ENCODE peak calls at places on chromosomes 6 and 20, in four cellular contexts. R is fibroblast of lung, L is H9, S is hepatocyte. Z is an unnamed sample.
A peak's percentile ranks its signal among the peaks of the same experiment; 100 is the strongest.

GRCh38 chr6:55617272-55617671 is 38.3 kb upstream of the HMGCLL1 start:
- DNase-seq in L (peak; percentile 42), S (peak; percentile 57), R (peak; percentile 65), Z (peak; percentile 72)

GRCh38 chr6:116206231-116206903 is 47.5 kb downstream of the TSPYL4 start:
- DNase-seq in L (no peak), S (no peak), R (no peak), Z (no peak)

GRCh38 chr20:62587757-62588402 is 54.4 kb upstream of the SLCO4A1 start:
- DNase-seq in S (peak; percentile 50), R (no peak), L (no peak), Z (peak; percentile 76)

GRCh38 chr20:19210426-19211155 is 1.9 kb upstream of the SLC24A3 start:
- DNase-seq in R (no peak), L (no peak), S (no peak), Z (no peak)

GRCh38 chr20:42113236-42113635 is 495.1 kb upstream of the CHD6 start:
- DNase-seq in R (no peak), S (no peak), L (no peak), Z (no peak)

GRCh38 chr6:44653761-44654218 is 266.3 kb downstream of the CDC5L start:
- DNase-seq in S (peak; percentile 29), L (no peak), R (peak; percentile 63), Z (no peak)

GRCh38 chr6:12348530-12349511 is 58.7 kb downstream of the EDN1 start:
- DNase-seq in S (peak; percentile 79), L (no peak), R (peak; percentile 33), Z (no peak)

GRCh38 chr6:44512868-44513641 is 125.5 kb downstream of the CDC5L start:
- DNase-seq in R (peak; percentile 41), S (no peak), L (peak; percentile 24), Z (no peak)

GRCh38 chr20:5215592-5216304 is 88.9 kb downstream of the CDS2 start:
- DNase-seq in R (peak; percentile 9), L (no peak), S (no peak), Z (no peak)

GRCh38 chr20:5216663-5217062 is 89.9 kb downstream of the CDS2 start:
- DNase-seq in R (no peak), S (no peak), L (no peak), Z (peak; percentile 17)

GRCh38 chr20:5221078-5221430 is 94.2 kb downstream of the CDS2 start:
- DNase-seq in S (no peak), L (no peak), R (no peak), Z (no peak)

GRCh38 chr20:5222919-5223634 is 93.7 kb downstream of the PROKR2 start:
- DNase-seq in L (peak; percentile 57), R (peak; percentile 66), S (peak; percentile 79), Z (peak; percentile 88)

GRCh38 chr20:5220334-5221077 is 93.7 kb downstream of the CDS2 start:
- DNase-seq in S (no peak), R (no peak), L (no peak), Z (no peak)
- H2AFZ ChIP-seq in S (no peak overlapping the region), R (no peak overlapping the region), L (no peak overlapping the region), Z (no peak overlapping the region)

GRCh38 chr6:159761873-159762680 is at the start of gene ACAT2:
- DNase-seq in R (peak; percentile 94), L (peak; percentile 98), S (peak; percentile 96), Z (peak; percentile 97)
- H2AFZ ChIP-seq in R (peak within 1 kb of the TSS; percentile 86), L (no peak within 1 kb of the TSS), S (peak within 1 kb of the TSS; percentile 92), Z (peak within 1 kb of the TSS; percentile 80)

DNA sequence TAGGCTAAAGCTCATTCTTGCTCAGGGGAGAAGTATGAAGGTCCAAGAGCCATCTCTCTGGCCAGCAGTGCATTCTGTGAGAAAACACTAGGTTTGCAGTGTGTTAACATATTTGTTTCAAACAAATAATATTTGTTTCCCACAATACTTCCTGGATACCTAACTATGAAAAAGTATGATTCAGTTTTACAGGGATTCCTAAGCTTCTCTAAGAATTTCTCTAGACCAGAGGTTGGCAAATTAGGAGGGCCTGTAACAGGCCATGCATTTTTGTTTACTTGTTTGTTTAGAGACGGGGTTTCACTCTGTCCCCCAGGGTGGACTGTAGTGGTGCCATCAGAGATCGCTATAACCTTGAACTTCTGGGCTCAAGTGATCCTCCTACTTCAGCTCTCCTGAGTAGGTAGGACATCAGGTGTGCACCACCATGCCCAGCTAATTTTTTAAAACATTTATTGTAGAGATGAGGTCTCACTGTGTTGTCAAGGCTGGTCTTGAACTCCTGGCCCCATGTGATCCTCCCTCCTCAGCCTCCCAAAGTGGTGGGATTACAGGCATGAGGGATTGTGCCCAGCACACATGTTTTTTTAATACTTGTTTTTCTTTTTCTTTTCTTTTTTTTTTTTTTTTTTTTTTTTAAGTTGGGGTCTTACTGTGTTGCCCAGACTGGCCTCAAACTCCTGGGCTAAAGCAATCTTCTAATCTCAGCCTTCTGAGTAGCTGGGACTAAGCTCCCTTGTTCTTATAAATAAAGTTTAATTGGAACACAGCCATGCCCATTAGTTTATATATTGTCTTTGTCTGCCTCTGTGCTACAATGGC is 71.7 kb downstream of the ADGRG6 start:
- DNase-seq in R (no peak), L (no peak), S (no peak), Z (no peak)
- H2AFZ ChIP-seq in R (no peak overlapping the region), L (no peak overlapping the region), S (no peak overlapping the region), Z (no peak overlapping the region)

GRCh38 chr6:14120556-14120955 is 3.0 kb downstream of the CD83 start:
- DNase-seq in S (no peak), R (no peak), L (no peak), Z (no peak)

GRCh38 chr6:14126250-14126649 is 8.7 kb downstream of the CD83 start:
- DNase-seq in L (no peak), R (no peak), S (no peak), Z (no peak)

GRCh38 chr6:14121936-14122344 is 4.4 kb downstream of the CD83 start:
- DNase-seq in S (no peak), L (no peak), R (no peak), Z (no peak)

GRCh38 chr6:14125346-14125745 is 7.8 kb downstream of the CD83 start:
- DNase-seq in L (no peak), S (no peak), R (no peak), Z (no peak)

DNA sequence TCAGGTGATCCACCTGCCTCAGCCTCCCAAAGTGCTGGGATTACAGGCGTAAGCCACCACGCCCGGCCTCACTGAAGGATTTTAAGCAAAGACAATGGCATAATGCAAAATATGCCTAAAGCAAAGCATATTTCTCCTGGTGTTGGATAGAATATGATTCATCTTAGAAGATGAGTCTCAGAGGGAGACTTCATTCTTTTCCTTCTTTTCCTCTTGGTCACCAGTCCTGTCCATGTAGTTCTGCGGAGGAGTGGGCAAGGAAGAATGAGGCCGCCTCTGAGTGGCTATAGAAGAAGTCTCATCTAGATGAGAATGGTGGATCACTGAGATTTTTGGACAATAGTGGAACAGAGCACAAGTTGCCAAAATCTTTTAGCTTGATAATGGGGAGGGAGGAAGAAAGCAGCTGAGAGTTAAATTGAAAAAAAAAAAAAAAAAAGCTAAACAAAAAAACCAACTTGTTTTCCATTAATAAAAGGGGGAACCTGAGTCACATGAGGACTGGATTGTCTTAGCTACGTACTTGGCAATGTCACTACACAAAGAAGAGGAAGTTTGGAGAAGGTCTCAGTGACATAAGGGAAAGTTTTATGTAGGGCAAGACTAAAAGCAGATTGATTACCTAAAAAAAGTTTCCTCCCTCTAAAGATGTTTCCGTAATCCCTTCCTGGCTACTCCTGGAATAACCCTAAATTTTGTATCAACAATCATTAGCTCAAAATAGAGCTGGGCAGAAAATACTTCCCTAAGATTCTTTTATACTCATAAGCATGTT is 5.9 kb downstream of the CD83 start:
- DNase-seq in R (no peak), S (no peak), L (no peak), Z (no peak)
- H2AFZ ChIP-seq in R (no peak overlapping the region), S (no peak overlapping the region), L (no peak overlapping the region), Z (no peak overlapping the region)

GRCh38 chr6:33061987-33062386 is 11.5 kb downstream of the HLA-DPA1 start:
- DNase-seq in S (no peak), L (no peak), R (peak; percentile 41), Z (no peak)

GRCh38 chr6:33052627-33053026 is 20.8 kb downstream of the HLA-DPA1 start:
- DNase-seq in L (no peak), R (no peak), S (no peak), Z (no peak)

GRCh38 chr6:33053230-33053629 is 20.2 kb downstream of the HLA-DPA1 start:
- DNase-seq in R (no peak), L (no peak), S (peak; percentile 11), Z (peak; percentile 25)

DNA sequence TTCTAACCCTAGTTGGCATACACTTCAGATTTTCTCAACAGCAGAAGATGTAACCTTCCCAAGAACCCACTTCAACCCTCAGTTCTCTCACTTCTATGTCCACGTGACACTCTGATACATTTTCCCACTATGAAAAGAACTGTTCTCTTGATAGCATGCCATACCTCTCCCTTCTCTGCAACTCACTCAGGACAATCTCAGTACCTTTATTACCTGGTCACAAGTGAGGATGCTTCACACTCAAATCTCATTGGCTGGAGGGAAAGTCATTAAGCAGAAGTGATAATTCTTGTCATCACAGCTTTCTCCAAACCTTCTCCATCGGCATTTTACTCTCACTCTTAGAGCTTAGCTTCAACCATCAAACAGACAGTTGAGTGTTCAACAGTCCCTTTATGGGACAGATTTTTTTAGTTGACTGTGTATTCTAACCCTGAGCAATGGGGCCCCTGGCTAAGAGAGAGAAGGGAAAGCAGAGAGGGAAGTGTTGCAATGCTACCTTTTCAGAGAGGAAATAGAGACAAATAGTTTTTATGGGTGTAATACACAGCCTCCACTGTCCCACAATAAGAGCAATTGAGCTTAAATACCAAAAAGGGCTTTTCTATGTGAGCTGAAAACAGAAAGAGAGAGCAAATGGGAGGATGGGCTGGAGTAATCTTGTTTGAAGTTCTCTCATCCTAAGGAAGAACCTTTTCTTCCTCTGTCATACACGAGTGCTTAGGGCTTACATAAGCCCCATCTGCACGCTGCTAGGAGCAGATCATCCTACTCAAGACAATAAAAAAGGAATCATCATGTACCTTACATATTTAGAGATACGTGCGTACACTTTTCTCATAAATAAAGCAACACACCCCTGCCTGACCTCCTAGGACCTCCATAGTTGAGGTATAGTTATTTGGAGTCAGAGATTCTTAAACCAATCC is 16.0 kb downstream of the HLA-DPA1 start:
- DNase-seq in S (no peak), L (no peak), R (no peak), Z (no peak)
- H2AFZ ChIP-seq in S (no peak overlapping the region), L (no peak overlapping the region), R (no peak overlapping the region), Z (no peak overlapping the region)

GRCh38 chr6:109515781-109516409 is 32.9 kb upstream of the ZBTB24 start:
- DNase-seq in S (no peak), R (peak; percentile 6), L (no peak), Z (no peak)
- H2AFZ ChIP-seq in S (no peak overlapping the region), R (no peak overlapping the region), L (no peak overlapping the region), Z (no peak overlapping the region)

GRCh38 chr6:148407372-148407771 is 64.7 kb downstream of the SASH1 start:
- DNase-seq in R (peak; percentile 98), S (no peak), L (no peak), Z (no peak)
- H2AFZ ChIP-seq in R (no peak overlapping the region), S (no peak overlapping the region), L (no peak overlapping the region), Z (no peak overlapping the region)

Z was measured in GM23338.